ENCODE peak calls at places on chromosomes 2 and 18, in seven cellular contexts. T, G, I, N, F, R and V are unnamed samples.

GRCh38 chr18:25831226-25831828 is 259.1 kb downstream of the SS18 start:
- DNase-seq in F (no peak), G (no peak), R (no peak), I (no peak), N (peak), T (no peak), V (no peak)

GRCh38 chr2:45771251-45771650 is 119.8 kb downstream of the PRKCE start:
- DNase-seq in R (no peak), N (no peak), G (peak), F (peak), T (peak), I (peak), V (peak)

GRCh38 chr2:160664603-160665145 is 171.1 kb upstream of the RBMS1 start:
- DNase-seq in N (no peak), F (no peak), G (no peak), R (no peak), I (peak), T (no peak), V (no peak)

GRCh38 chr2:168568476-168569227 is 112.6 kb downstream of the CERS6 start:
- DNase-seq in R (no peak), T (no peak), I (no peak), G (peak), N (no peak), F (no peak), V (peak)

GRCh38 chr2:176582990-176583481 is 313.8 kb downstream of the MTX2 start:
- DNase-seq in I (peak), F (no peak), R (no peak), T (no peak), N (peak), G (peak), V (peak)

GRCh38 chr18:23538870-23539269 is 35.6 kb downstream of the RMC1 start:
- DNase-seq in R (no peak), I (no peak), T (no peak), N (no peak), F (no peak), G (peak), V (peak)

GRCh38 chr2:69177785-69178636 is 165.0 kb downstream of the ANTXR1 start:
- DNase-seq in R (peak), N (peak), T (peak), G (peak), I (peak), F (peak), V (peak)

GRCh38 chr2:28981016-28981441 is at the start of gene TOGARAM2:
- DNase-seq in T (no peak), R (no peak), I (no peak), G (peak), N (no peak), F (no peak), V (peak)

GRCh38 chr2:6648656-6649247 is 217.0 kb downstream of the CMPK2 start:
- DNase-seq in T (no peak), F (no peak), R (no peak), N (no peak), G (no peak), I (no peak), V (no peak)

GRCh38 chr2:223044092-223044836 is 7.7 kb upstream of the KCNE4 start:
- DNase-seq in G (no peak), I (peak), F (no peak), R (no peak), N (no peak), T (no peak), V (peak)

GRCh38 chr2:217412299-217412698 is 552.4 kb upstream of the TNP1 start:
- DNase-seq in G (no peak), I (no peak), F (no peak), T (no peak), R (no peak), N (no peak), V (no peak)

GRCh38 chr2:20652141-20652540 is 1.2 kb upstream of the HS1BP3 start:
- DNase-seq in F (no peak), G (peak), I (no peak), T (no peak), R (no peak), N (no peak), V (no peak)
- H2BK5ac ChIP-seq in F (no peak), G (no peak), I (no peak), T (no peak), R (no peak), N (no peak), V (no peak)

GRCh38 chr2:111167238-111168162 is 46.8 kb downstream of the BCL2L11 start:
- DNase-seq in G (no peak), I (peak), N (no peak), R (no peak), F (no peak), T (peak), V (no peak)
- H2BK5ac ChIP-seq in G (no peak), I (no peak), N (no peak), R (no peak), F (no peak), T (no peak), V (no peak)

GRCh38 chr2:61165946-61166345 is 4.0 kb downstream of the C2orf74 start:
- DNase-seq in F (no peak), T (no peak), G (peak), I (peak), R (no peak), N (no peak), V (peak)

GRCh38 chr2:61172671-61173070 is 10.7 kb downstream of the C2orf74 start:
- DNase-seq in N (no peak), G (no peak), T (no peak), F (no peak), I (no peak), R (no peak), V (no peak)

GRCh38 chr2:61173116-61173515 is 11.1 kb downstream of the C2orf74 start:
- DNase-seq in T (no peak), F (no peak), N (no peak), R (no peak), G (no peak), I (no peak), V (no peak)

GRCh38 chr2:61162721-61163120 is 733 bp downstream of the C2orf74 start:
- DNase-seq in I (no peak), R (no peak), F (no peak), N (no peak), G (no peak), T (no peak), V (no peak)

GRCh38 chr2:61167587-61167986 is 5.6 kb downstream of the C2orf74 start:
- DNase-seq in I (no peak), F (no peak), G (no peak), T (no peak), N (no peak), R (no peak), V (no peak)
- H2BK5ac ChIP-seq in I (no peak), F (no peak), G (no peak), T (no peak), N (no peak), R (no peak), V (no peak)

DNA sequence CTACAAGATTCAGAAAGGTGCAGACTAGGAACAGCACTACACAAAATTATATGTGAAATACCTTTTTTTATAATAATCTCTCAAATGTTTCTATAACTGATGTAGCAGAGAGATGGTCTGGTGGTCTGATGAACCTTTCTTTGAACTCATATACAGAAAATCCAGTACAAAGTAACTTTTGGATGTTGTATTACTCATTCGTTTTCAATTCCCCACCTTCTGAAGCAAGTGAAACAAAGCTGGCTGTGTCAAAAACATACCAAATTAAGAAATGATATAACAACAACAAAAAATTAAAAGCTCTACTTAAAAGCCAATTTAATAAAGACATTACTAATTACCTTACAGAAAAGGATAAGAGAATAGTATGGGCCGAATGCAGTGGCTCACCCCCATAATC is 38.7 kb downstream of the MEMO1 start:
- DNase-seq in T (no peak), N (no peak), I (no peak), F (no peak), R (no peak), G (no peak), V (no peak)
- H2BK5ac ChIP-seq in T (no peak), N (no peak), I (no peak), F (no peak), R (no peak), G (no peak), V (no peak)

GRCh38 chr2:220181158-220181557 is 553.7 kb downstream of the SLC4A3 start:
- DNase-seq in G (peak), N (no peak), I (no peak), R (no peak), F (no peak), T (no peak), V (no peak)
- H2BK5ac ChIP-seq in G (no peak), N (no peak), I (no peak), R (no peak), F (no peak), T (no peak), V (no peak)

DNA sequence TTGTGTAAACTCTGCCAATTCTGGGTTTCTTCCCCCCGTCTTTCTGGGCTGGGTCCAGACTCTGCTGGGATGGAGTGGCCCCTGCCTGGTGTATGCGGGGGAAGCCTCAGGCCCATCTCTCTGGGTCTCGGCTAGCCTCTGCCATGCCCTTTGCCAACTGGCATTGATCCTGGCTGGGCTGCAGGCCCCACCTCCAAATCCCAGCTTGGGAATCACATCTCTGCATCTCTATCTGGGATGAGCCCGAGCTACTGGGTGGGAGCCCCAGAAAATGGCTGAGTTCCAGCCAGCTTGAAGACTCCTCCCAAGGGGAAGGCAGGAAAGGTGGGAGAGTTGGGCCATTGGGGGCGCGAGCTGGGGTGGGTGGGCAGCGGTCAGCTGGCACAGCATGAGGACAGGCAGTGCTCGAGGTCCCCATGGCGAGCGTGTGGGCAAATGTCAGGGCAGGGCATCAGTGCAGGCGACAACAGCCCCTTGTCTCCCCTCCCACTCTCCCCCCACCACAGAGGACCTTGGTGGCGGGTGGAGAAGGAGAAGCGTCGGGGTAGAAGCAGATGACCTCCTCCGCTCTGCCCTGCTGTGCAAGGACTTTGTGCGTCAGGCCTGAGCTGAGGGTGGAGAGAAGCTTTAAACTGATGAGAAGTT is 139.4 kb downstream of the ASB1 start:
- DNase-seq in G (no peak), F (no peak), T (no peak), N (no peak), R (no peak), I (no peak), V (no peak)
- H2BK5ac ChIP-seq in G (no peak), F (no peak), T (no peak), N (no peak), R (no peak), I (no peak), V (no peak)

DNA sequence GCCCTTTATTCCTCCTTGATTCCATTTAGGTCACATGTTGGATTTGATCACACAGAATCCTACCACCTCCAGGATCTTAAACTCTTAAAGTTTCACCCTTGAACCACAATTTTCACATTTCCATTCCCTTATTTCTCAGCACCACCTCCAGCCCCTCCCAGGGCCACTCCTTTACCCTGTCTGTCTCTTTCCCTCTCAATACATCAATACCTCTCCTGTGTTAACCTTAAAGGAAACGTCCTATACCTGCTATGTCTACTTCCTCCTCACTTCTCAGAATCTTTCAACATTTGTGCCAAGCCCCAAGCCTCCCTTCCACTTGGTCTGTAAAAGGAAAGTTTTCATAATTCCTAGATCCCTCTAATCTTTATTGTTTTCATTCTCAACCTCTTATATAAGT is 158.8 kb downstream of the BAZ2B start:
- DNase-seq in I (no peak), R (no peak), G (no peak), T (no peak), F (no peak), N (no peak), V (no peak)
- H2BK5ac ChIP-seq in I (no peak), R (no peak), G (no peak), T (no peak), F (no peak), N (no peak), V (no peak)